ENCODE peak calls at places on chromosomes 5 and 9, in five cellular contexts. D is astrocyte, I is body of pancreas, C is endothelial cell, H is lung. Z is an unnamed sample.
A peak's percentile ranks its signal among the peaks of the same experiment; 100 is the strongest.

GRCh38 chr5:39399135-39400036 is 25.4 kb downstream of the DAB2 start:
- DNase-seq in D (peak; percentile 98), I (no peak), C (no peak), H (no peak), Z (peak; percentile 82)

GRCh38 chr9:78253285-78253684 is 17.4 kb downstream of the CEP78 start:
- DNase-seq in D (no peak), I (no peak), C (no peak), H (no peak), Z (no peak)

GRCh38 chr9:129071526-129072131 is 9.3 kb upstream of the DOLPP1 start:
- DNase-seq in D (no peak), I (no peak), C (peak; percentile 59), H (no peak), Z (no peak)

GRCh38 chr5:139650689-139651501 is 2.7 kb downstream of the CXXC5 start:
- DNase-seq in D (no peak), I (peak; percentile 89), C (no peak), H (no peak), Z (no peak)

GRCh38 chr5:96699186-96699820 is 37.1 kb downstream of the CAST start:
- DNase-seq in D (no peak), I (no peak), C (no peak), H (no peak), Z (peak; percentile 56)

GRCh38 chr9:81390802-81391456 is 298.4 kb downstream of the TLE1 start:
- DNase-seq in D (no peak), I (no peak), C (no peak), H (no peak), Z (no peak)

GRCh38 chr9:15873573-15874177 is 320.8 kb downstream of the CCDC171 start:
- DNase-seq in D (peak; percentile 47), I (no peak), C (peak; percentile 3), H (no peak), Z (peak; percentile 27)

GRCh38 chr9:109101810-109102209 is 17.9 kb downstream of the TMEM245 start:
- DNase-seq in D (peak; percentile 97), I (peak; percentile 27), C (no peak), H (no peak), Z (peak; percentile 82)

GRCh38 chr9:126329476-126330275 is 3.0 kb downstream of the MVB12B start:
- DNase-seq in D (no peak), I (no peak), C (no peak), H (no peak), Z (no peak)

GRCh38 chr5:137605377-137605776 is 106.3 kb upstream of the SPOCK1 start:
- DNase-seq in D (peak; percentile 21), I (no peak), C (no peak), H (no peak), Z (peak; percentile 26)

GRCh38 chr5:59608745-59609144 is 284.8 kb downstream of the PDE4D start:
- DNase-seq in D (peak; percentile 60), I (no peak), C (no peak), H (no peak), Z (no peak)

GRCh38 chr9:129347323-129348120 is 169.5 kb upstream of the IER5L start:
- DNase-seq in D (no peak), I (no peak), C (no peak), H (no peak), Z (no peak)

GRCh38 chr5:181243521-181244307 is at the start of gene RACK1:
- DNase-seq in D (peak; percentile 78), I (peak; percentile 91), C (peak; percentile 86), H (peak; percentile 92), Z (peak; percentile 90)

GRCh38 chr9:77663754-77664153 is 15.6 kb upstream of the GNA14 start:
- DNase-seq in D (peak; percentile 43), I (peak; percentile 67), C (no peak), H (peak; percentile 40), Z (no peak)

GRCh38 chr5:163757344-163757743 is 251.9 kb downstream of the MAT2B start:
- DNase-seq in D (peak; percentile 31), I (no peak), C (no peak), H (no peak), Z (no peak)

GRCh38 chr9:95189230-95190098 is 128.0 kb downstream of the FANCC start:
- DNase-seq in D (peak; percentile 84), I (no peak), C (peak; percentile 31), H (no peak), Z (no peak)

GRCh38 chr9:116000748-116001329 is 152.8 kb upstream of the PAPPA start:
- DNase-seq in D (no peak), I (peak; percentile 24), C (peak; percentile 26), H (no peak), Z (no peak)

GRCh38 chr5:152532714-152533113 is 127.6 kb upstream of the NMUR2 start:
- DNase-seq in D (peak; percentile 26), I (no peak), C (peak; percentile 16), H (no peak), Z (peak; percentile 67)

GRCh38 chr5:108196276-108196675 is 185.6 kb downstream of the FBXL17 start:
- DNase-seq in D (no peak), I (no peak), C (no peak), H (no peak), Z (no peak)

GRCh38 chr9:100216178-100216787 is 117.2 kb downstream of the INVS start:
- DNase-seq in D (peak; percentile 10), I (peak; percentile 73), C (peak; percentile 63), H (peak; percentile 55), Z (no peak)
- TF ChIP-seq CTCF in D (peak; percentile 49), I (peak; percentile 56), C (peak; percentile 73), H (peak; percentile 49), Z (peak; percentile 45)

GRCh38 chr5:116142495-116142894 is 57.7 kb downstream of the COMMD10 start:
- DNase-seq in D (no peak), I (no peak), C (no peak), H (no peak), Z (no peak)

GRCh38 chr5:116135344-116135743 is 50.5 kb downstream of the COMMD10 start:
- DNase-seq in D (no peak), I (no peak), C (no peak), H (no peak), Z (no peak)

GRCh38 chr5:116133281-116133680 is 48.5 kb downstream of the COMMD10 start:
- DNase-seq in D (no peak), I (no peak), C (no peak), H (no peak), Z (no peak)

GRCh38 chr5:116137544-116138378 is 52.9 kb downstream of the COMMD10 start:
- DNase-seq in D (peak; percentile 30), I (no peak), C (peak; percentile 9), H (no peak), Z (peak; percentile 33)
- TF ChIP-seq CTCF in D (peak; percentile 76), I (peak; percentile 45), C (peak; percentile 85), H (peak; percentile 28), Z (peak; percentile 86)

GRCh38 chr5:127754259-127754658 is 51.1 kb downstream of the CCDC192 start:
- DNase-seq in D (peak; percentile 70), I (peak; percentile 48), C (no peak), H (no peak), Z (no peak)

GRCh38 chr5:127761869-127762268 is 58.7 kb downstream of the CCDC192 start:
- DNase-seq in D (no peak), I (no peak), C (no peak), H (no peak), Z (no peak)

GRCh38 chr5:127754727-127755126 is 51.5 kb downstream of the CCDC192 start:
- DNase-seq in D (no peak), I (peak; percentile 28), C (no peak), H (no peak), Z (no peak)

GRCh38 chr5:127758884-127759283 is 55.7 kb downstream of the CCDC192 start:
- DNase-seq in D (no peak), I (no peak), C (no peak), H (no peak), Z (no peak)

DNA sequence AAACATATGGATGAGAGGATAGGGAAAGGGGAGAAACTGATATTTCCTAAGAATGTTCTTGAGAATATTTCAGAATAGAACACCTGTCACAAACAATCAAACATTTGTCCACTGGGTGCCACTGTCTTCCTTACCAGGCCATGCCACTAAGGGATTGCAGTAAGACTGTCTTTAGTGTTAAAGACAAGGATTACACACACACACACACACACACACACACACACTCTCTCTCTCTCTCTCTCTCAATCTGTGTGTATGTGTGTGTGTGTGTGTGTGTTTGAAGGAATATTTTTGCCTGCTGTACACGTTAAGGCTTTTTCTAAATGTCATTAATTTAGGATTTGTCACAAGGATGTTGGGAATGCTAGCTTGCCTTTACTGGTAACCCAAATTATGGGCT is 54.4 kb downstream of the CCDC192 start:
- DNase-seq in D (peak; percentile 50), I (peak; percentile 46), C (peak; percentile 43), H (no peak), Z (peak; percentile 74)
- TF ChIP-seq CTCF in D (peak; percentile 53), I (no peak), C (no peak), H (peak; percentile 27), Z (peak; percentile 71)

DNA sequence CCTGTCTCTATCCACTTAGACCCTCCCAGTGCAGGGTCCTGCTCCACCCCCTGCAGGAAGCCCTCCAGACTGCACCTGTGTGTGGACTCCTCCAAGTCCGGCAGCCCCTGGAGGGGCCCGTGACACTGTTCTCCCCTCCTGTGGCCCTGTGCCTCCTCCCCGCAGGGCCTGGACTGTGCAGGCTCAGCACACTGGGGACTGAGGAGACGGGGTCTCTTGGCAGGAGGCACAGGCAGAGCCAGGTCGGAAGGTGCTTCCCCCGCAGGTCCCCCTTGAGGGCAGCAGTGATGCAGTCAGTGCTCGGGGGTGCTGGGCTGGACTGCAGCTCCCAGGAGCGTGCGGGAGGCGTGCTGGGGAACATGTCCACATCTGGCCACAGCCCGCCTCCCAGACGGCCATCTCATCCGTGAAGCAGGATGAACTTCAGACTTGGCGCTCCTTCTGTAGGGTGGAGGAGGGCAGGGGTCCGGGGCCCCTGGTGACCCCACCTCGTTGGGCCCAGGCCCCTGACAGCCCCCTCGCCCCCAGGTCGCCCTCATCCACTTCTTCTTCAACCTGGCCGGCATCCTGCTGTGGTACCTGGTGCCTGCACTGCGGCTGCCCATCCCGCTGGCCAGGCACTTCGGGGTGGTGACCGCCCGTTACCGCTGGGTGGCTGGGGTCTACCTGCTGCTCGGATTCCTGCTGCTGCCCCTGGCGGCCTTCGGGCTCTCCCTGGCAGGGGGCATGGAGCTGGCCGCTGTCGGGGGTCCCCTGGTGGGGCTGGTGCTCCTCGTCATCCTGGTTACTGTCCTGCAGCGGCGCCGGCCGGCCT is 4.9 kb downstream of the SLC34A3 start:
- DNase-seq in D (no peak), I (no peak), C (no peak), H (no peak), Z (no peak)
- TF ChIP-seq CTCF in D (no peak), I (no peak), C (no peak), H (no peak), Z (no peak)